ENCODE peak calls at places on chromosome 19, in six cellular contexts. One of them, this sample, is unnamed.
A peak's percentile ranks its signal among the peaks of the same experiment; 100 is the strongest.

GRCh38 chr19:24033962-24034342 is 53.0 kb upstream of the ZNF254 start:
- DNase-seq in WTC11: no peak
- DNase-seq in CD4-positive, alpha-beta T cell: no peak
- DNase-seq in GM06990: no peak
- DNase-seq in activated B cell treated with CpG ODN at 0.5 μM for 24 hours: peak; percentile 23
- DNase-seq in fibroblast of mammary gland: peak; percentile 72
- DNase-seq in this sample: peak; percentile 40

GRCh38 chr19:39602224-39602623 is at the start of gene LGALS13:
- DNase-seq in GM06990: no peak
- DNase-seq in fibroblast of mammary gland: no peak
- DNase-seq in activated B cell treated with CpG ODN at 0.5 μM for 24 hours: no peak
- DNase-seq in CD4-positive, alpha-beta T cell: no peak
- DNase-seq in WTC11: no peak
- DNase-seq in this sample: no peak

GRCh38 chr19:47124937-47125668 is 5.5 kb upstream of the SAE1 start:
- DNase-seq in activated B cell treated with CpG ODN at 0.5 μM for 24 hours: no peak
- DNase-seq in WTC11: no peak
- DNase-seq in fibroblast of mammary gland: peak; percentile 83
- DNase-seq in CD4-positive, alpha-beta T cell: peak; percentile 31
- DNase-seq in GM06990: no peak
- DNase-seq in this sample: peak; percentile 63

GRCh38 chr19:307111-307531 is 15.9 kb upstream of the PLPP2 start:
- DNase-seq in fibroblast of mammary gland: no peak
- DNase-seq in GM06990: no peak
- DNase-seq in WTC11: no peak
- DNase-seq in activated B cell treated with CpG ODN at 0.5 μM for 24 hours: no peak
- DNase-seq in CD4-positive, alpha-beta T cell: no peak
- DNase-seq in this sample: no peak

GRCh38 chr19:45716314-45717130 is 14.2 kb downstream of the FBXO46 start:
- DNase-seq in fibroblast of mammary gland: peak; percentile 11
- DNase-seq in activated B cell treated with CpG ODN at 0.5 μM for 24 hours: no peak
- DNase-seq in GM06990: no peak
- DNase-seq in WTC11: no peak
- DNase-seq in CD4-positive, alpha-beta T cell: no peak
- DNase-seq in this sample: no peak

GRCh38 chr19:51695088-51695487 is 2.0 kb downstream of the SPACA6 start:
- DNase-seq in fibroblast of mammary gland: no peak
- DNase-seq in GM06990: no peak
- DNase-seq in WTC11: no peak
- DNase-seq in activated B cell treated with CpG ODN at 0.5 μM for 24 hours: no peak
- DNase-seq in CD4-positive, alpha-beta T cell: no peak
- DNase-seq in this sample: peak; percentile 5

GRCh38 chr19:40578442-40578908 is 1.8 kb downstream of the SHKBP1 start:
- DNase-seq in WTC11: peak; percentile 86
- DNase-seq in CD4-positive, alpha-beta T cell: no peak
- DNase-seq in activated B cell treated with CpG ODN at 0.5 μM for 24 hours: no peak
- DNase-seq in GM06990: no peak
- DNase-seq in fibroblast of mammary gland: peak; percentile 40
- DNase-seq in this sample: no peak

GRCh38 chr19:54158812-54159351 is 639 bp downstream of the LENG1 start:
- DNase-seq in CD4-positive, alpha-beta T cell: no peak
- DNase-seq in WTC11: no peak
- DNase-seq in GM06990: no peak
- DNase-seq in activated B cell treated with CpG ODN at 0.5 μM for 24 hours: no peak
- DNase-seq in fibroblast of mammary gland: peak; percentile 47
- DNase-seq in this sample: no peak

GRCh38 chr19:12788682-12789097 is 2.6 kb upstream of the JUNB start:
- DNase-seq in CD4-positive, alpha-beta T cell: peak; percentile 31
- DNase-seq in GM06990: peak; percentile 85
- DNase-seq in activated B cell treated with CpG ODN at 0.5 μM for 24 hours: peak; percentile 67
- DNase-seq in fibroblast of mammary gland: peak; percentile 74
- DNase-seq in WTC11: peak; percentile 53
- DNase-seq in this sample: peak; percentile 78

GRCh38 chr19:19319725-19320361 is 466 bp downstream of the SUGP1 start:
- DNase-seq in fibroblast of mammary gland: peak; percentile 8
- DNase-seq in WTC11: no peak
- DNase-seq in activated B cell treated with CpG ODN at 0.5 μM for 24 hours: no peak
- DNase-seq in GM06990: no peak
- DNase-seq in CD4-positive, alpha-beta T cell: no peak
- DNase-seq in this sample: no peak

GRCh38 chr19:10230155-10230903 is 802 bp downstream of the S1PR2 start:
- DNase-seq in GM06990: peak; percentile 63
- DNase-seq in CD4-positive, alpha-beta T cell: peak; percentile 49
- DNase-seq in activated B cell treated with CpG ODN at 0.5 μM for 24 hours: peak; percentile 46
- DNase-seq in fibroblast of mammary gland: no peak
- DNase-seq in WTC11: peak; percentile 69
- DNase-seq in this sample: peak; percentile 57

GRCh38 chr19:18408053-18408476 is 10.6 kb upstream of the LRRC25 start:
- DNase-seq in GM06990: peak; percentile 74
- DNase-seq in CD4-positive, alpha-beta T cell: no peak
- DNase-seq in fibroblast of mammary gland: no peak
- DNase-seq in WTC11: peak; percentile 74
- DNase-seq in activated B cell treated with CpG ODN at 0.5 μM for 24 hours: peak; percentile 81
- DNase-seq in this sample: peak; percentile 82

GRCh38 chr19:47765522-47766358 is 12.8 kb upstream of the SELENOW start:
- DNase-seq in CD4-positive, alpha-beta T cell: no peak
- DNase-seq in fibroblast of mammary gland: peak; percentile 59
- DNase-seq in GM06990: no peak
- DNase-seq in WTC11: peak; percentile 88
- DNase-seq in activated B cell treated with CpG ODN at 0.5 μM for 24 hours: no peak
- DNase-seq in this sample: peak; percentile 73

GRCh38 chr19:57334191-57334590 is 13.9 kb downstream of the ZNF543 start:
- DNase-seq in activated B cell treated with CpG ODN at 0.5 μM for 24 hours: no peak
- DNase-seq in CD4-positive, alpha-beta T cell: no peak
- DNase-seq in WTC11: no peak
- DNase-seq in GM06990: no peak
- DNase-seq in fibroblast of mammary gland: no peak
- DNase-seq in this sample: no peak

GRCh38 chr19:40084948-40085347 is 5.8 kb downstream of the ZNF780A start:
- DNase-seq in WTC11: no peak
- DNase-seq in fibroblast of mammary gland: no peak
- DNase-seq in CD4-positive, alpha-beta T cell: no peak
- DNase-seq in GM06990: no peak
- DNase-seq in activated B cell treated with CpG ODN at 0.5 μM for 24 hours: no peak
- DNase-seq in this sample: no peak

GRCh38 chr19:54209748-54210494 is 9.3 kb downstream of the RPS9 start:
- DNase-seq in WTC11: no peak
- DNase-seq in activated B cell treated with CpG ODN at 0.5 μM for 24 hours: no peak
- DNase-seq in fibroblast of mammary gland: peak; percentile 99
- DNase-seq in CD4-positive, alpha-beta T cell: no peak
- DNase-seq in GM06990: no peak
- DNase-seq in this sample: no peak

GRCh38 chr19:44604241-44604640 is 9.1 kb upstream of the IGSF23 start:
- DNase-seq in activated B cell treated with CpG ODN at 0.5 μM for 24 hours: no peak
- DNase-seq in WTC11: no peak
- DNase-seq in GM06990: no peak
- DNase-seq in fibroblast of mammary gland: no peak
- DNase-seq in CD4-positive, alpha-beta T cell: no peak
- DNase-seq in this sample: no peak

GRCh38 chr19:48928164-48929005 is 5.1 kb upstream of the DHDH start:
- DNase-seq in WTC11: no peak
- DNase-seq in GM06990: no peak
- DNase-seq in activated B cell treated with CpG ODN at 0.5 μM for 24 hours: no peak
- DNase-seq in fibroblast of mammary gland: peak; percentile 19
- DNase-seq in CD4-positive, alpha-beta T cell: no peak
- DNase-seq in this sample: no peak

GRCh38 chr19:42226886-42227285 is 6.8 kb downstream of the ZNF526 start:
- DNase-seq in CD4-positive, alpha-beta T cell: no peak
- DNase-seq in GM06990: no peak
- DNase-seq in WTC11: no peak
- DNase-seq in fibroblast of mammary gland: peak; percentile 45
- DNase-seq in activated B cell treated with CpG ODN at 0.5 μM for 24 hours: no peak
- DNase-seq in this sample: no peak

GRCh38 chr19:35755550-35756371 is 1.1 kb downstream of the HSPB6 start:
- DNase-seq in fibroblast of mammary gland: peak; percentile 88
- DNase-seq in WTC11: peak; percentile 15
- DNase-seq in activated B cell treated with CpG ODN at 0.5 μM for 24 hours: no peak
- DNase-seq in GM06990: no peak
- DNase-seq in CD4-positive, alpha-beta T cell: peak; percentile 44
- DNase-seq in this sample: peak; percentile 20

DNA sequence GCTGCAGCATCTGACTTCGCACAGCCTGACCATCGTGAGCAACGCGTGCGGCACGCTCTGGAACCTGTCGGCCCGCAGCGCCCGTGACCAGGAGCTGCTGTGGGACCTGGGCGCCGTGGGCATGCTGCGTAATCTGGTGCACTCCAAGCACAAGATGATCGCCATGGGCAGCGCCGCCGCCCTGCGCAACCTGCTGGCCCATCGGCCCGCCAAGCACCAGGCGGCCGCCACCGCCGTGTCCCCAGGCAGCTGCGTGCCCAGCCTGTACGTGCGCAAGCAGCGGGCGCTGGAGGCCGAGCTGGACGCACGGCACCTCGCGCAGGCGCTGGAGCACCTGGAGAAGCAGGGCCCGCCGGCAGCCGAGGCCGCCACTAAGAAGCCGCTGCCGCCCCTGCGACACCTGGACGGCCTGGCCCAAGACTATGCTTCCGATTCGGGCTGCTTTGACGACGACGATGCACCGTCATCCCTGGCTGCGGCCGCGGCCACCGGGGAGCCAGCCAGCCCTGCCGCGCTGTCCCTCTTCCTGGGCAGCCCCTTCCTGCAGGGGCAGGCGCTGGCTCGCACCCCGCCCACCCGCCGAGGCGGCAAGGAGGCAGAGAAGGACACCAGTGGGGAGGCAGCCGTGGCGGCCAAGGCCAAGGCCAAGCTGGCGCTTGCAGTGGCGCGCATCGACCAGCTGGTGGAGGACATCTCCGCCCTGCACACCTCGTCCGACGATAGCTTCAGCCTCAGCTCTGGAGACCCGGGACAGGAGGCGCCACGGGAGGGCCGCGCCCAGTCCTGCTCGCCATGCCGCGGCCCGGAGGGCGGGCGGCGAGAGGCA is 13.6 kb downstream of the C19orf25 start:
- DNase-seq in WTC11: peak; percentile 74
- DNase-seq in CD4-positive, alpha-beta T cell: no peak
- DNase-seq in GM06990: no peak
- DNase-seq in activated B cell treated with CpG ODN at 0.5 μM for 24 hours: no peak
- DNase-seq in fibroblast of mammary gland: no peak
- DNase-seq in this sample: no peak
- TF ChIP-seq CTCF in WTC11: no peak
- TF ChIP-seq CTCF in CD4-positive, alpha-beta T cell: peak; percentile 24
- TF ChIP-seq CTCF in GM06990: peak; percentile 38
- TF ChIP-seq CTCF in activated B cell treated with CpG ODN at 0.5 μM for 24 hours: no peak
- TF ChIP-seq CTCF in fibroblast of mammary gland: no peak
- TF ChIP-seq CTCF in this sample: peak; percentile 45

DNA sequence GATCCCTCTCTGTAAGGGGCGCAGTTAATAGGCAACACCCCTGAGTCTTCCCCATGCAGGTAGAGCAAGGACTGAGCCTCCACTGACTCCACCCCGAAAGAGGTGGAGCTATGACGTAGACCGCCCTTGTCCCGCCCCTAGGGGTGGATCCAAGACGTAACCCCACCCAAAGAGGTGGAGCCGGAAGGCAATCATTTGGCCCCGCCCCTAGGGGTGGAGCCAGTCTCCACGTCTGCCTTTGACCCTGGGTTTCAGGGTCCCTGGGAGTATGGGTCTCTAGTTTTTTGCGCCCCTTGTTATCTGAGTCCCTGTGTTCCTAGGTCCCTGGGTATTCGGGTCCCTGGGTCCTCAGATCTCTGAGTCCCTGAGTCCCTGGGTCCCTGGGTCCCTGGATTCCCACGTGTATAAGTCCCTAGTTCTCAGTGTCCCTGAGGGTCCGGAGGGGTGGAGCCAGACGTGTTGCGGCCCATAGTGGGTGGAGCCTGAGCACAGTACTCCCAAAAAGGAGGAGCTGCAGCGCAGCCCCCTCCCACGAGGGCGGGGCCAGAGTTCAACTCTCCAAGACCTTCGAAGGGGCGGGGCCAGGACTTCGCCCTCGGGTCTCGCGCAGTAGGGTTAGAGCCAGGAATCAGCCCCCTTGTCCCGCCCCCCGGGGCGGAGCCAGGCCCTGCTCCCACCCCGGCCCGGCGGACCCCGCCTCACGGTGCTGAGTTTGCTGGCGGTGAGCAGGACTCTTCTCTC is 5.3 kb downstream of the DENND1C start:
- DNase-seq in fibroblast of mammary gland: peak; percentile 40
- DNase-seq in WTC11: peak; percentile 100
- DNase-seq in activated B cell treated with CpG ODN at 0.5 μM for 24 hours: peak; percentile 33
- DNase-seq in CD4-positive, alpha-beta T cell: peak; percentile 72
- DNase-seq in GM06990: peak; percentile 63
- DNase-seq in this sample: peak; percentile 75
- TF ChIP-seq CTCF in fibroblast of mammary gland: no peak
- TF ChIP-seq CTCF in WTC11: no peak
- TF ChIP-seq CTCF in activated B cell treated with CpG ODN at 0.5 μM for 24 hours: no peak
- TF ChIP-seq CTCF in CD4-positive, alpha-beta T cell: no peak
- TF ChIP-seq CTCF in GM06990: no peak
- TF ChIP-seq CTCF in this sample: no peak

DNA sequence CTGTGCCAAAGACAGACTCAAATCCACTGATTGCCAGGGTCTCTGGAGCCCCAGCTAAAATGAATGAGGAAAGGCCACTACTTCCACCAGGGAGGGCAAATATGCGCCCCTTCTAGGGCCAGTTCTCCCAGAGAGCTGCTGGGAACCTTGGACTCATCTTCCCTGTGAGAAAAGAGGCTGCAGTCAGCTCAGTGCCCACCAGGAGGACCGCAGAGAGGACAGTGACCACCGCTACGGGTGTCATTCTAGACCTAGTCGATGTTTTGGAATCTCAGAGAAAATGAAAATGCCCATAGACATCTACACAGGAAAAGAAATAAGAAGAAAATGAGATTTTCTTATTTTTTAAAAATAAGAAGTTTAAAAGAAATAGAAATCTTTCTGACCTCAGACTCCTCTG is 235.1 kb downstream of the UQCRFS1 start:
- DNase-seq in activated B cell treated with CpG ODN at 0.5 μM for 24 hours: no peak
- DNase-seq in WTC11: peak; percentile 36
- DNase-seq in CD4-positive, alpha-beta T cell: no peak
- DNase-seq in GM06990: no peak
- DNase-seq in fibroblast of mammary gland: no peak
- DNase-seq in this sample: no peak
- TF ChIP-seq CTCF in activated B cell treated with CpG ODN at 0.5 μM for 24 hours: no peak
- TF ChIP-seq CTCF in WTC11: peak; percentile 29
- TF ChIP-seq CTCF in CD4-positive, alpha-beta T cell: no peak
- TF ChIP-seq CTCF in GM06990: no peak
- TF ChIP-seq CTCF in fibroblast of mammary gland: peak; percentile 9
- TF ChIP-seq CTCF in this sample: no peak

DNA sequence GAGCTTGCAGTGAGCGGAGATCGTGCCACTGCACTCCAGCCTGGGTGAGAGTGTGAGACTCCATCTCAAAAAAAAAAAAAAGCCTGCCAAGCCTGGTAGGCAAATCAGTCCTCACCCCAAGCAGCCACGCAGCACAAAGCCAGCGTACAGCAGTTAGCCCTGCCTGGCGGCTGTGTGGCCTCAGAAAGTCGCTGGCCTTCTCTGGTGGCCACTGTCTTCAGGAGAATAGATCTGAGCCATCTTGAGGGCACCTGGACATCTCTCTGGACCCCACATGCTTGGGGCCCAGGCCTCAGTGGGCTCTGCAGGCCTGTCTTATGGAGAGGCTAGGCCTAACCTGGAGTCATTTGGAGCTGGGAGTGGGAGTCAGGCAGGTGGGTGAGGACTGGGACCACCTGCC is 23.0 kb downstream of the PIAS4 start:
- DNase-seq in CD4-positive, alpha-beta T cell: no peak
- DNase-seq in WTC11: no peak
- DNase-seq in GM06990: no peak
- DNase-seq in activated B cell treated with CpG ODN at 0.5 μM for 24 hours: no peak
- DNase-seq in fibroblast of mammary gland: no peak
- DNase-seq in this sample: no peak
- TF ChIP-seq CTCF in CD4-positive, alpha-beta T cell: no peak
- TF ChIP-seq CTCF in WTC11: no peak
- TF ChIP-seq CTCF in GM06990: no peak
- TF ChIP-seq CTCF in activated B cell treated with CpG ODN at 0.5 μM for 24 hours: no peak
- TF ChIP-seq CTCF in fibroblast of mammary gland: no peak
- TF ChIP-seq CTCF in this sample: no peak

This sample was measured in GM10248.